ENCODE peak calls at places on chromosomes 6 and 20, in eight cellular contexts. One of them, this sample, is unnamed.
A peak's percentile ranks its signal among the peaks of the same experiment; 100 is the strongest.

GRCh38 chr6:157600807-157601206 is 219.8 kb downstream of the ZDHHC14 start:
- DNase-seq in choroid plexus epithelial cell: no peak
- DNase-seq in thoracic aorta: no peak
- DNase-seq in AG04449: no peak
- DNase-seq in astrocyte of the spinal cord: no peak
- DNase-seq in astrocyte of the cerebellum: no peak
- DNase-seq in IMR-90: no peak
- DNase-seq in body of pancreas: no peak
- DNase-seq in this sample: no peak

GRCh38 chr20:23995905-23996666 is 7.5 kb upstream of the GGTLC1 start:
- DNase-seq in AG04449: no peak
- DNase-seq in astrocyte of the cerebellum: peak; percentile 9
- DNase-seq in IMR-90: peak; percentile 24
- DNase-seq in thoracic aorta: no peak
- DNase-seq in astrocyte of the spinal cord: peak; percentile 16
- DNase-seq in body of pancreas: peak; percentile 58
- DNase-seq in choroid plexus epithelial cell: peak; percentile 54
- DNase-seq in this sample: no peak

GRCh38 chr6:35488517-35488862 is 8.4 kb downstream of the TEAD3 start:
- DNase-seq in body of pancreas: no peak
- DNase-seq in choroid plexus epithelial cell: no peak
- DNase-seq in thoracic aorta: no peak
- DNase-seq in astrocyte of the spinal cord: no peak
- DNase-seq in astrocyte of the cerebellum: no peak
- DNase-seq in IMR-90: no peak
- DNase-seq in AG04449: no peak
- DNase-seq in this sample: no peak

GRCh38 chr6:53496797-53497196 is 48.1 kb downstream of the GCLC start:
- DNase-seq in choroid plexus epithelial cell: peak; percentile 96
- DNase-seq in astrocyte of the spinal cord: peak; percentile 90
- DNase-seq in IMR-90: peak; percentile 94
- DNase-seq in AG04449: peak; percentile 82
- DNase-seq in astrocyte of the cerebellum: peak; percentile 55
- DNase-seq in thoracic aorta: no peak
- DNase-seq in body of pancreas: no peak
- DNase-seq in this sample: peak; percentile 93

GRCh38 chr6:166435574-166435973 is 52.8 kb upstream of the MPC1 start:
- DNase-seq in astrocyte of the cerebellum: no peak
- DNase-seq in thoracic aorta: no peak
- DNase-seq in IMR-90: no peak
- DNase-seq in astrocyte of the spinal cord: no peak
- DNase-seq in body of pancreas: no peak
- DNase-seq in choroid plexus epithelial cell: peak; percentile 33
- DNase-seq in AG04449: no peak
- DNase-seq in this sample: no peak

GRCh38 chr6:79574636-79575035 is 37.4 kb upstream of the LCA5 start:
- DNase-seq in astrocyte of the cerebellum: peak; percentile 69
- DNase-seq in body of pancreas: no peak
- DNase-seq in IMR-90: peak; percentile 78
- DNase-seq in choroid plexus epithelial cell: peak; percentile 87
- DNase-seq in AG04449: no peak
- DNase-seq in astrocyte of the spinal cord: peak; percentile 87
- DNase-seq in thoracic aorta: no peak
- DNase-seq in this sample: no peak

GRCh38 chr6:2020909-2021308 is 224.5 kb downstream of the GMDS start:
- DNase-seq in astrocyte of the spinal cord: peak; percentile 71
- DNase-seq in thoracic aorta: no peak
- DNase-seq in IMR-90: peak; percentile 58
- DNase-seq in choroid plexus epithelial cell: peak; percentile 77
- DNase-seq in astrocyte of the cerebellum: peak; percentile 28
- DNase-seq in AG04449: peak; percentile 31
- DNase-seq in body of pancreas: no peak
- DNase-seq in this sample: peak; percentile 25

GRCh38 chr6:159934181-159934580 is 34.7 kb upstream of the IGF2R start:
- DNase-seq in choroid plexus epithelial cell: no peak
- DNase-seq in thoracic aorta: no peak
- DNase-seq in AG04449: no peak
- DNase-seq in body of pancreas: no peak
- DNase-seq in astrocyte of the cerebellum: no peak
- DNase-seq in IMR-90: peak; percentile 34
- DNase-seq in astrocyte of the spinal cord: peak; percentile 29
- DNase-seq in this sample: no peak

GRCh38 chr6:30556714-30556963 is 350 bp upstream of the GNL1 start:
- DNase-seq in astrocyte of the cerebellum: no peak
- DNase-seq in astrocyte of the spinal cord: no peak
- DNase-seq in thoracic aorta: peak; percentile 82
- DNase-seq in choroid plexus epithelial cell: no peak
- DNase-seq in IMR-90: no peak
- DNase-seq in body of pancreas: no peak
- DNase-seq in AG04449: no peak
- DNase-seq in this sample: no peak

GRCh38 chr6:3797231-3798200 is 46.0 kb upstream of the PXDC1 start:
- DNase-seq in astrocyte of the cerebellum: peak; percentile 76
- DNase-seq in astrocyte of the spinal cord: peak; percentile 82
- DNase-seq in AG04449: peak; percentile 31
- DNase-seq in thoracic aorta: no peak
- DNase-seq in body of pancreas: no peak
- DNase-seq in choroid plexus epithelial cell: peak; percentile 88
- DNase-seq in IMR-90: peak; percentile 79
- DNase-seq in this sample: peak; percentile 93

GRCh38 chr6:110456694-110457093 is 19.7 kb downstream of the SLC22A16 start:
- DNase-seq in astrocyte of the cerebellum: no peak
- DNase-seq in IMR-90: no peak
- DNase-seq in astrocyte of the spinal cord: no peak
- DNase-seq in AG04449: no peak
- DNase-seq in choroid plexus epithelial cell: no peak
- DNase-seq in body of pancreas: no peak
- DNase-seq in thoracic aorta: no peak
- DNase-seq in this sample: no peak

GRCh38 chr6:22737331-22737730 is 168.0 kb downstream of the HDGFL1 start:
- DNase-seq in AG04449: peak; percentile 38
- DNase-seq in body of pancreas: peak; percentile 38
- DNase-seq in choroid plexus epithelial cell: peak; percentile 83
- DNase-seq in thoracic aorta: no peak
- DNase-seq in astrocyte of the cerebellum: peak; percentile 19
- DNase-seq in IMR-90: peak; percentile 53
- DNase-seq in astrocyte of the spinal cord: peak; percentile 52
- DNase-seq in this sample: peak; percentile 27

GRCh38 chr6:147448212-147448611 is 60.3 kb upstream of the SAMD5 start:
- DNase-seq in choroid plexus epithelial cell: no peak
- DNase-seq in astrocyte of the cerebellum: no peak
- DNase-seq in thoracic aorta: no peak
- DNase-seq in AG04449: no peak
- DNase-seq in IMR-90: no peak
- DNase-seq in body of pancreas: peak; percentile 22
- DNase-seq in astrocyte of the spinal cord: no peak
- DNase-seq in this sample: no peak

GRCh38 chr20:1841554-1842140 is 53.6 kb upstream of the SIRPA start:
- DNase-seq in choroid plexus epithelial cell: no peak
- DNase-seq in astrocyte of the spinal cord: no peak
- DNase-seq in astrocyte of the cerebellum: no peak
- DNase-seq in IMR-90: peak; percentile 26
- DNase-seq in thoracic aorta: no peak
- DNase-seq in AG04449: no peak
- DNase-seq in body of pancreas: no peak
- DNase-seq in this sample: no peak

GRCh38 chr6:144283781-144284473 is 1.2 kb upstream of the UTRN start:
- DNase-seq in thoracic aorta: no peak
- DNase-seq in AG04449: no peak
- DNase-seq in choroid plexus epithelial cell: peak; percentile 62
- DNase-seq in body of pancreas: no peak
- DNase-seq in astrocyte of the cerebellum: no peak
- DNase-seq in IMR-90: peak; percentile 44
- DNase-seq in astrocyte of the spinal cord: peak; percentile 51
- DNase-seq in this sample: no peak

GRCh38 chr6:13554929-13555333 is 19.5 kb upstream of the SIRT5 start:
- DNase-seq in body of pancreas: peak; percentile 17
- DNase-seq in thoracic aorta: no peak
- DNase-seq in astrocyte of the cerebellum: no peak
- DNase-seq in AG04449: no peak
- DNase-seq in choroid plexus epithelial cell: peak; percentile 7
- DNase-seq in astrocyte of the spinal cord: peak; percentile 24
- DNase-seq in IMR-90: peak; percentile 13
- DNase-seq in this sample: no peak

GRCh38 chr6:4806308-4807190 is 30.3 kb downstream of the CDYL start:
- DNase-seq in astrocyte of the cerebellum: no peak
- DNase-seq in body of pancreas: no peak
- DNase-seq in thoracic aorta: no peak
- DNase-seq in choroid plexus epithelial cell: no peak
- DNase-seq in AG04449: no peak
- DNase-seq in IMR-90: no peak
- DNase-seq in astrocyte of the spinal cord: no peak
- DNase-seq in this sample: no peak
- TF ChIP-seq CTCF in astrocyte of the cerebellum: no peak
- TF ChIP-seq CTCF in body of pancreas: no peak
- TF ChIP-seq CTCF in thoracic aorta: no peak
- TF ChIP-seq CTCF in choroid plexus epithelial cell: no peak
- TF ChIP-seq CTCF in AG04449: no peak
- TF ChIP-seq CTCF in IMR-90: no peak
- TF ChIP-seq CTCF in astrocyte of the spinal cord: no peak
- TF ChIP-seq CTCF in this sample: no peak

DNA sequence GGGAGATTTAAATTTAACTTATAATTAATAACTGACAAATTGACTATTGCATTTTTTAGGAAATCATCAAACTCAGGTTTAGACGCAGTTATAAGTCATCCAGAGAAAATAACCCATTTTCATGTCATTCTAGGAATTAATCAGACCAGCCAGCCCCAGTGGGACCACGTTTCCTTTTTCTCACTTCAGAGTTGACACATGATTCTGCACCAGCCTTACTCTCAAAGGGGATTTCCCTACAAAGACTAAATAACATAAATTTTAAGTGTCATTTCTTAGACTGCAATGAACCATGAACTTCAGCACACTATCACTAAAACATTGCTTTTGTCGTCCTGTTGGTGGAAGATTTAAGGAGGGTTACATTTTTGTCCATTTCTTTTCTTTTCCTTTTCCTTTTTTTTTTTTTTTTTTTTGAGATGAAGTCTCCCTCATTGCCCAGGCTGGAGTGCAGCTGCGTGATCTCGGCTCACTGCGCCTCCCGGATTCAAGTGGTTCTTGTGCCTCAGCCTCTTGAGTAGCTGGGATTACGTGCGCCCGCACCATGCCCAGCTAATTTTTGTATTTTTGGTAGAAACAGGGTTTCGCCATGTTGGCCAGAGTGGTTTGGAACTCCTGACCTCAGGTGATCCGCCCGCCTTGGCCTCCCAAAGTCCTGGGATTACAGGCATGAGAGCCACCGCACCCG is 3.6 kb downstream of the IPCEF1 start:
- DNase-seq in body of pancreas: no peak
- DNase-seq in astrocyte of the cerebellum: no peak
- DNase-seq in thoracic aorta: no peak
- DNase-seq in AG04449: no peak
- DNase-seq in astrocyte of the spinal cord: no peak
- DNase-seq in IMR-90: no peak
- DNase-seq in choroid plexus epithelial cell: no peak
- DNase-seq in this sample: no peak
- H3K4me3 ChIP-seq in body of pancreas: no peak overlapping the region
- H3K4me3 ChIP-seq in astrocyte of the cerebellum: no peak overlapping the region
- H3K4me3 ChIP-seq in thoracic aorta: no peak overlapping the region
- H3K4me3 ChIP-seq in AG04449: no peak overlapping the region
- H3K4me3 ChIP-seq in astrocyte of the spinal cord: no peak overlapping the region
- H3K4me3 ChIP-seq in IMR-90: no peak overlapping the region
- H3K4me3 ChIP-seq in choroid plexus epithelial cell: no peak overlapping the region
- H3K4me3 ChIP-seq in this sample: no peak overlapping the region

GRCh38 chr20:50611128-50611810 is 80.1 kb downstream of the RIPOR3 start:
- DNase-seq in body of pancreas: no peak
- DNase-seq in thoracic aorta: no peak
- DNase-seq in astrocyte of the cerebellum: no peak
- DNase-seq in IMR-90: peak; percentile 36
- DNase-seq in choroid plexus epithelial cell: no peak
- DNase-seq in astrocyte of the spinal cord: no peak
- DNase-seq in AG04449: no peak
- DNase-seq in this sample: no peak

GRCh38 chr20:50609438-50609989 is 81.8 kb downstream of the RIPOR3 start:
- DNase-seq in body of pancreas: no peak
- DNase-seq in thoracic aorta: no peak
- DNase-seq in astrocyte of the cerebellum: no peak
- DNase-seq in IMR-90: no peak
- DNase-seq in AG04449: no peak
- DNase-seq in astrocyte of the spinal cord: no peak
- DNase-seq in choroid plexus epithelial cell: no peak
- DNase-seq in this sample: no peak

GRCh38 chr20:50607850-50608749 is 83.2 kb downstream of the RIPOR3 start:
- DNase-seq in astrocyte of the cerebellum: no peak
- DNase-seq in choroid plexus epithelial cell: no peak
- DNase-seq in astrocyte of the spinal cord: no peak
- DNase-seq in thoracic aorta: no peak
- DNase-seq in body of pancreas: no peak
- DNase-seq in IMR-90: no peak
- DNase-seq in AG04449: no peak
- DNase-seq in this sample: no peak

GRCh38 chr20:50608750-50609104 is 82.6 kb downstream of the RIPOR3 start:
- DNase-seq in thoracic aorta: no peak
- DNase-seq in choroid plexus epithelial cell: no peak
- DNase-seq in astrocyte of the spinal cord: no peak
- DNase-seq in AG04449: no peak
- DNase-seq in IMR-90: no peak
- DNase-seq in body of pancreas: no peak
- DNase-seq in astrocyte of the cerebellum: no peak
- DNase-seq in this sample: no peak

DNA sequence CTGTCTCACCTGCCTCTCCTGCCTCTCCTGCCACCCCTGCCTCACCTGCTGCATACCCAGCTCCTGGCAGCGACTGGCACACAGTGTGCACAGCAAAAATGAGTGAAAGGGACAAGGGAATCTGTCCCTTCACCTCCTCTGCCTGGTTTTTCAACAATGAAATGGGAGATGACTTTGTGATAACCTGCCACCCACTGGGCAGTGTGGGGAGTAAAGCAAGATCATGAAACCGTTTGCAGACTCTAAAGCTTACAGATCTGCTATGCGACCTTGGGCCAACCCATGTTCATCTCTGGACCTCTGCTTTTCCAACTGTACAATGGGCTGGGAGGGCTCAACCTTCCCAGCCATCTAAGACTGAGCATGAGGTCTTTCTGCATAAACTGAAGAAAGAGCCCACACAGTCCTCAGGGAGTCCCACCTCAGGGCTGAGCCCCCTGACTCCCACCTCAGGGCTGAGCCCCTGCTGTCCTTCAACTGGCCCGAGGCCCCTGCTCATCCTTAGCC is 81.1 kb downstream of the RIPOR3 start:
- DNase-seq in IMR-90: no peak
- DNase-seq in AG04449: no peak
- DNase-seq in body of pancreas: no peak
- DNase-seq in choroid plexus epithelial cell: no peak
- DNase-seq in astrocyte of the spinal cord: no peak
- DNase-seq in astrocyte of the cerebellum: no peak
- DNase-seq in thoracic aorta: no peak
- DNase-seq in this sample: no peak
- TF ChIP-seq CTCF in IMR-90: no peak
- TF ChIP-seq CTCF in AG04449: no peak
- TF ChIP-seq CTCF in body of pancreas: no peak
- TF ChIP-seq CTCF in choroid plexus epithelial cell: peak; percentile 15
- TF ChIP-seq CTCF in astrocyte of the spinal cord: no peak
- TF ChIP-seq CTCF in astrocyte of the cerebellum: no peak
- TF ChIP-seq CTCF in thoracic aorta: no peak
- TF ChIP-seq CTCF in this sample: peak; percentile 12

DNA sequence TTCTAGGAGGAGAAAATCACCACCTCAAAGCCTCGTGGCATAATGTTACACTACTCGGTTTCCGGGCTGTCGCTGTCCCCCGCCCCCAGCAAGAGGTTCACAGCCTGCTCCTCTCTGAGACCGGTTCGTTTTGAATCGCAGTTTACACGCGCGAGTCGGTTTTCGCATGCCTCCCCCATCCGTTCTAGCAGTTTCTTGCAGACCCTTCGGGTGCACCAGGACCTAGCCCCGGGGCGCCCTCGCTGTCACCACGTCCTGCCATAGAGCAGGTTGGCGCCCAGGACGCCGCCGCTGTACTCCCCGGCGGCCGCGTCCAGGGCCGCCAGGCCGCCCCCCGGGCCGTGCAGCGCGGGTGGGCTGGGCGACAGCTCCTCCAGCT is 1.7 kb downstream of the NKX2-4 start:
- DNase-seq in choroid plexus epithelial cell: no peak
- DNase-seq in IMR-90: no peak
- DNase-seq in thoracic aorta: no peak
- DNase-seq in body of pancreas: no peak
- DNase-seq in astrocyte of the spinal cord: no peak
- DNase-seq in AG04449: no peak
- DNase-seq in astrocyte of the cerebellum: no peak
- DNase-seq in this sample: no peak
- H3K4me3 ChIP-seq in choroid plexus epithelial cell: no peak overlapping the region
- H3K4me3 ChIP-seq in IMR-90: no peak overlapping the region
- H3K4me3 ChIP-seq in thoracic aorta: no peak overlapping the region
- H3K4me3 ChIP-seq in body of pancreas: no peak overlapping the region
- H3K4me3 ChIP-seq in astrocyte of the spinal cord: no peak overlapping the region
- H3K4me3 ChIP-seq in AG04449: no peak overlapping the region
- H3K4me3 ChIP-seq in astrocyte of the cerebellum: no peak overlapping the region
- H3K4me3 ChIP-seq in this sample: no peak overlapping the region